ENCODE peak calls at places on chromosomes 6 and 20, in ten cellular contexts. A is NCI-H2029 treated with DMSO at 0.1 percent for 48 hours; N is CD8-positive, alpha-beta memory T cell; G is stimulated activated effector memory CD8-positive, alpha-beta T cell treated with anti-CD3 and anti-CD28 coated beads, Interleukin-12 subunit alpha, Interleukin-12 subunit beta, amount 100 ng/mL, for 72 hours; E is anterior cingulate cortex; V is GM23248; T is KBM-7; C is stimulated activated CD8-positive, alpha-beta memory T cell treated with anti-CD3 and anti-CD28 coated beads, Interleukin-15, amount 100 ng/mL, for 24 hours; U is cerebellar cortex; W is CD4-positive, alpha-beta T cell. K is an unnamed sample.

GRCh38 chr6:36506617-36507016 is 40.7 kb downstream of the STK38 start:
- DNase-seq in A (no peak), N (no peak), G (no peak), E (no peak), V (no peak), T (no peak), C (no peak), U (no peak), W (no peak), K (no peak)

GRCh38 chr20:4036351-4036750 is 21.0 kb upstream of the RNF24 start:
- DNase-seq in A (no peak), N (no peak), G (no peak), E (no peak), V (no peak), T (no peak), C (no peak), U (no peak), W (no peak), K (no peak)

GRCh38 chr6:67369679-67370078 is 1265.4 kb upstream of the ADGRB3 start:
- DNase-seq in A (no peak), N (no peak), G (no peak), E (no peak), V (no peak), T (no peak), C (no peak), U (no peak), W (no peak), K (no peak)

GRCh38 chr20:57901526-57901925 is 191.7 kb upstream of the PMEPA1 start:
- DNase-seq in A (no peak), N (no peak), G (no peak), E (no peak), V (no peak), T (no peak), C (no peak), U (no peak), W (no peak), K (no peak)

GRCh38 chr6:10099086-10099499 is 315.8 kb downstream of the TFAP2A start:
- DNase-seq in A (peak), N (no peak), G (no peak), E (peak), V (no peak), T (no peak), C (no peak), U (peak), W (no peak), K (no peak)

GRCh38 chr6:163457637-163458561 is 43.4 kb downstream of the QKI start:
- DNase-seq in A (no peak), N (no peak), G (no peak), E (no peak), V (peak), T (peak), C (no peak), U (no peak), W (no peak), K (no peak)

GRCh38 chr6:143583542-143584330 is 72.2 kb upstream of the FUCA2 start:
- DNase-seq in A (no peak), N (no peak), G (no peak), E (no peak), V (peak), T (no peak), C (no peak), U (no peak), W (no peak), K (no peak)

GRCh38 chr6:130927305-130927704 is 100.1 kb downstream of the SMLR1 start:
- DNase-seq in A (no peak), N (no peak), G (no peak), E (no peak), V (no peak), T (no peak), C (no peak), U (no peak), W (no peak), K (no peak)

GRCh38 chr6:21438237-21438985 is 155.1 kb upstream of the SOX4 start:
- DNase-seq in A (no peak), N (no peak), G (no peak), E (no peak), V (no peak), T (peak), C (no peak), U (no peak), W (no peak), K (no peak)

GRCh38 chr6:4607793-4608192 is 168.4 kb upstream of the CDYL start:
- DNase-seq in A (no peak), N (peak), G (no peak), E (no peak), V (no peak), T (no peak), C (no peak), U (no peak), W (no peak), K (no peak)

GRCh38 chr6:32815996-32816395 is 806 bp downstream of the HLA-DOB start:
- DNase-seq in A (no peak), N (no peak), G (no peak), E (no peak), V (no peak), T (peak), C (no peak), U (no peak), W (no peak), K (no peak)

GRCh38 chr20:29763821-29764511 is 1493.5 kb upstream of the DEFB115 start:
- DNase-seq in A (no peak), N (no peak), G (no peak), E (no peak), V (no peak), T (no peak), C (no peak), U (no peak), W (no peak), K (no peak)

GRCh38 chr20:4012631-4013030 is 2.7 kb downstream of the RNF24 start:
- DNase-seq in A (no peak), N (no peak), G (no peak), E (no peak), V (no peak), T (peak), C (no peak), U (no peak), W (no peak), K (no peak)

GRCh38 chr6:24909281-24910216 is 26.2 kb downstream of the RIPOR2 start:
- DNase-seq in A (no peak), N (no peak), G (no peak), E (no peak), V (peak), T (no peak), C (no peak), U (no peak), W (no peak), K (no peak)

GRCh38 chr20:15742627-15743026 is 830.6 kb downstream of the KIF16B start:
- DNase-seq in A (no peak), N (no peak), G (no peak), E (no peak), V (no peak), T (no peak), C (no peak), U (no peak), W (no peak), K (no peak)

GRCh38 chr6:36319834-36320233 is 16.9 kb downstream of the BNIP5 start:
- DNase-seq in A (no peak), N (no peak), G (no peak), E (no peak), V (no peak), T (no peak), C (no peak), U (no peak), W (no peak), K (no peak)

K was measured in dorsolateral prefrontal cortex.